ENCODE peak calls at places on chromosomes 4 and X, in five cellular contexts. L is MM.1S, I is right lobe of liver, X is tibial nerve, E is adrenal gland. J is an unnamed sample. For H3K4me1, the result is how much of the 10 kb centered on the place peaks cover.

GRCh38 chr4:121690001-121690400 is 6.8 kb downstream of the ANXA5 start:
- DNase-seq in I (no peak), X (no peak), L (no peak), E (no peak), J (no peak)

GRCh38 chr4:74189331-74190043 is 31.6 kb downstream of the MTHFD2L start:
- DNase-seq in E (no peak), I (no peak), L (peak), X (no peak), J (no peak)

GRCh38 chr4:76883147-76883546 is 14.8 kb downstream of the SOWAHB start:
- DNase-seq in E (no peak), L (no peak), X (no peak), I (no peak), J (no peak)

GRCh38 chr4:136392576-136392975 is 1139.7 kb downstream of the PCDH18 start:
- DNase-seq in I (no peak), X (no peak), L (no peak), E (no peak), J (no peak)

GRCh38 chrX:40157228-40158035 is 59.7 kb upstream of the BCOR start:
- DNase-seq in I (peak), L (no peak), E (no peak), X (no peak), J (no peak)

GRCh38 chrX:108704839-108705238 is 31.5 kb downstream of the IRS4 start:
- DNase-seq in I (no peak), E (no peak), X (no peak), L (no peak), J (no peak)

GRCh38 chrX:44675364-44676024 is 132.8 kb upstream of the FUNDC1 start:
- DNase-seq in E (peak), X (peak), L (no peak), I (no peak), J (no peak)

GRCh38 chr4:128757712-128758111 is 51.8 kb upstream of the JADE1 start:
- DNase-seq in L (peak), X (peak), I (no peak), E (peak), J (no peak)

GRCh38 chr4:94038195-94038594 is 169.5 kb upstream of the SMARCAD1 start:
- DNase-seq in X (no peak), I (no peak), E (no peak), L (no peak), J (no peak)

GRCh38 chr4:135744928-135745327 is 1543.3 kb upstream of the PABPC4L start:
- DNase-seq in X (no peak), E (no peak), L (no peak), I (no peak), J (no peak)

GRCh38 chr4:70182517-70183167 is 12.9 kb upstream of the ODAM start:
- DNase-seq in E (no peak), X (no peak), I (no peak), L (no peak), J (no peak)

GRCh38 chrX:103405009-103405333 is 28.6 kb downstream of the BEX3 start:
- DNase-seq in I (no peak), E (no peak), L (no peak), X (no peak), J (no peak)
- H3K4me3 ChIP-seq in I (peak), E (peak), L (peak), X (peak), J (peak)

DNA sequence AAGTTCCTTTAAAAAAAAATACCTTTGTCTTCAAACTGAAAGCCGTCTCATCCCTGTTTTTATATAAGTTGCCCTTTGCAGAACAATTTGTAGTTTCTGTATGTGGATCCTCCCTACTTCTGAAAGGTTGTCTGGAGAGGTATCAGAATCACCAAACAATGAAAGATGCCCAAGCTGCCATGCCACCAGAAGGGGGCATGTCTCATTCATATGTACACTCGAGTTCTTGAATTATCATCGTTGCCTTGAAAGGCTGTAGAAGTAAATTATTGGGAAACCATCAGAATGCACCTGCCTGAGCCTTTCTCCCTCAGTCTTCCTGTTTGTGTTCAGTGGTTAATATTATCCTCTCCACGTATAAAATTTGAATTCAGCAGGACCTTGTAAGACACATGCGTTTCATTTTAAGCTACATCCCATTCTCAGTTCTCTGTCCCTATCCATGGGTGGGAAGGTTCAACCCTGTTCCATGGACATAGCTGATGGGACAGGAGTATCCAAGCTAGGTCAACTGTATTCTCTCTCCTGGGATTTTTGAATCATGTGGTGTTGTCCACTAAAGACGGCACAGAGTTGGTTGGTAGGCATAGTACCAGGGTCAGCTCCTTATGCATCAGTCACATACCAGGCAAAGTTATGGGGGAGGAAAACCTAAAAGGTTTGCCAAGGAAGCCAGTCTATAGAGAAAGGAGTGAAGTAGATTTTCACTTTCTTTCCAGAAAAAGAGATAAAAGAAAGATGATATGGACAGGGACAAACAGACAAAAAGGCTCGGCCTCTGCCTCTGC is 24.0 kb downstream of the GALNT7 start:
- DNase-seq in I (no peak), X (no peak), L (no peak), E (no peak), J (no peak)
- H3K4me1 ChIP-seq in I (under half), X (under half), L (under half), E (under half), J (under half)

DNA sequence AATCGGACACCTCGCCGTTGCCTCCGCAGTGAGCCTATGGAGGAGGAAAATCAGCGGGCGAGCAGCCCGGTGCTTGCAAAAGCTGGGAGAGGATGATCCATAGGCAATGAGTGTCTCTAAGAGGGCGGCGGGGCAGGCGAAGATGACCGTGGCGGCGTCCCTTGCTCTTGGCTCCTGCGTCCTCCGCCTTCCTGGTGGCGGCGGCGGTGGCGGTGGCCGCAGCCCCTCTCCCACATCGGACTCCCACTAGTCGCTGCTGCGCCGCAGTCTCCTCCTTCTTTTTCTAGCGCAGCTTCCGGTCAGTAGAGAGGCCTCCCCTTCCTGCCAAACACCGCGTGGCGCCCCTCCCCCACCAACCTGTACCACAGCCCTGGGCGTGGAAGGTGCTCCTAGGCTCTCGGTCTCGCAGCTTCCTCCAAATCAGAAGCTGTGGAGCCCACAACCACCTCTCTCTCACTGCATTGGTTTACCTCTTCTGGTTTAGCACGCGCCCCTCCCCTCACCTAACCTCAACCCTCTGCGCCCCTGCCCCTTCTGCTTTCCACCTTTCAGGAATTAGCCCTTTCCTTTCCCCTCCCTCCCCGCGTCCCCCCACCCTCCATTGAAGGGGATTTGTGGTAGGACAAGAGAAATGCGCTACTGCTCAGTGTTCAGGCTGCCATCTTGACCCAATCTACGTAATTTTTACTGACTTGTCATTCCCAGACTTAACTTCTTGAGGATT is at the start of gene SPIN3:
- DNase-seq in X (peak), L (peak), E (peak), I (peak), J (peak)
- H3K4me3 ChIP-seq in X (peak), L (peak), E (peak), I (peak), J (peak)

GRCh38 chr4:143186202-143186601 is 1.5 kb downstream of the USP38 start:
- DNase-seq in X (no peak), L (no peak), I (no peak), E (no peak), J (no peak)
- H3K4me1 ChIP-seq in X (half or more), L (under half), I (under half), E (under half), J (under half)

GRCh38 chr4:41141910-41142309 is 72.4 kb downstream of the APBB2 start:
- DNase-seq in E (no peak), X (no peak), I (no peak), L (no peak), J (no peak)
- H3K4me3 ChIP-seq in E (no peak), X (no peak), I (no peak), L (no peak), J (no peak)

DNA sequence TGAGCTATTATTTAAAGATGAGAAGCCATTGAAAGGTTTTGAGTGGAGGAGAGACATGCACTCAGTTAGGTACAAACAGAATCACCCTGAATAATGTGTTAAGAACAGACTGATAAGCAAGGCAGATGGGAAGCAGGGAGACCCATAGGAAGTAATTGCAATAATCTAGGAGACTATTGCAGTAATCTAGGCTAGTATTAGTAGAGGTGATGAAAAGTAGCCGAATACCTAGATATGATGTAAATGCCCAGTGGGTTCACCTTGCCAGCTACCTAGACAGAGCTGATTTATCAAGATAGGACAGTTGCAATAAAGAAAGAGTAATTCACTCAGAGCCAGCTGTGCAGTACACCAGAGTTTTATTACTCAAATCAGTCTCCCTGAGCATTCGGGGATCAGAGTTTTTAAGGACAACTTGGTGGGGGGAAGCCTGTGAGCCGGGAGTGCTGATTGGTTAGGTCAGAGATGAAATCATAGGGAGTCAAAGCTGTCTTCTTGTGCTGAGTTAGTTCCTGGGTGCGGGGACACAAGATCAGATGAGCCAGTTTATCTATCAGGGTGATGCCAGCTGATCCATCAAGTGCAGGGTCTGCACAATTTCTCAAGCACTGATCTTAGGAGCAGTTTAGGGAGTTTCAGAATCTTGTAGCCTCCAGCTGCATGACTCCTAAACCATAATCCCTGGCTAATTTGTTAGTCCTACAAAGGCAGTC is 427.5 kb downstream of the RPA4 start:
- DNase-seq in L (no peak), X (no peak), I (no peak), E (no peak), J (no peak)
- H3K4me1 ChIP-seq in L (under half), X (under half), I (under half), E (under half), J (under half)

GRCh38 chrX:56233100-56233499 is 944 bp downstream of the KLF8 start:
- DNase-seq in I (no peak), L (no peak), X (peak), E (no peak), J (no peak)

GRCh38 chrX:56233682-56234081 is 1.5 kb downstream of the KLF8 start:
- DNase-seq in L (no peak), I (peak), E (peak), X (peak), J (peak)

GRCh38 chrX:56228914-56229313 is 3.2 kb upstream of the KLF8 start:
- DNase-seq in X (peak), I (no peak), L (no peak), E (no peak), J (peak)

GRCh38 chrX:56231706-56232105 is 450 bp upstream of the KLF8 start:
- DNase-seq in I (no peak), X (no peak), L (no peak), E (no peak), J (no peak)

GRCh38 chrX:56232221-56233082 is at the start of gene KLF8:
- DNase-seq in I (peak), L (no peak), X (peak), E (peak), J (peak)
- H3K4me3 ChIP-seq in I (peak), L (no peak), X (peak), E (peak), J (peak)

GRCh38 chr4:169263791-169264392 is 6.9 kb downstream of the SH3RF1 start:
- DNase-seq in E (no peak), L (no peak), X (no peak), I (no peak), J (peak)

GRCh38 chr4:169267070-169267469 is 3.7 kb downstream of the SH3RF1 start:
- DNase-seq in L (no peak), I (no peak), X (no peak), E (no peak), J (no peak)

GRCh38 chr4:169266661-169267060 is 4.1 kb downstream of the SH3RF1 start:
- DNase-seq in E (no peak), X (no peak), L (no peak), I (no peak), J (no peak)

GRCh38 chr4:169268951-169269781 is 1.6 kb downstream of the SH3RF1 start:
- DNase-seq in L (no peak), E (peak), I (no peak), X (no peak), J (peak)

GRCh38 chr4:169266081-169266480 is 4.7 kb downstream of the SH3RF1 start:
- DNase-seq in E (no peak), I (no peak), L (no peak), X (no peak), J (no peak)
- H3K4me1 ChIP-seq in E (under half), I (under half), L (under half), X (half or more), J (half or more)

DNA sequence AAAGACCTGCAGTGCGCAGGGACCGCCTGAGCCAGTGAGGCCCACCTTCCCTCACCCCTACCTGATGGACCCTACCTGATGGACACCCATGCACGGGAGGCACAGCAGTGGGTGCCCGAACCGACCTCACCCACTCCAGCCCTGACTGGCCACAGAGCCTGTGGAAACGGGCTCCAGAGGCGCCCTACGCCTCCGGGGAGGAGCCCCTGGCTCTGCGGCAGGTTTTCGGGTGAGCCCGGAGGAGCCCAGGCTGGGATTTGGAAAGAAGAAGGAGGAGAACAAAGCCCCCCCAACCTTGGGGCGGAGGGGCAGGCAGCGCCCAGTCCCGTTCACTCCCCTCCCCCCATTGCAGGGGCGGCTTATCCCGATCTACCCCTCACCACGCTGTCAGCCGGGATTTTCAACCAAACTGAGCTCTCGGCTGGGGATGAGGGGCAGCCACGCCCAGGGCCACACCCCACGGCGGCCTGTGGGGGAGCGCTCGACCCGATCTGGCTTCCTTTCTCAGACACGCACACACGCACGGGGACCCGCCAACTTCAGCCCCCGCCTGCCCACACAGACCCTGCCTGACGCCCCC is 675 bp downstream of the L1CAM start:
- DNase-seq in L (no peak), X (no peak), E (no peak), I (no peak), J (no peak)
- H3K4me3 ChIP-seq in L (no peak), X (peak), E (no peak), I (no peak), J (no peak)

GRCh38 chr4:86450861-86451260 is 91.0 kb upstream of the MAPK10 start:
- DNase-seq in E (no peak), L (no peak), X (no peak), I (no peak), J (no peak)
- H3K4me1 ChIP-seq in E (under half), L (under half), X (under half), I (under half), J (under half)